ENCODE peak calls at places on chromosome 3, in nine cellular contexts. C, I, B, D, T, L, O, R and P are unnamed samples.

GRCh38 chr3:72347819-72348319 is 500.4 kb downstream of the SHQ1 start:
- DNase-seq in I (peak), R (peak), C (peak), O (peak), D (no peak), B (peak), T (peak), L (no peak), P (no peak)

GRCh38 chr3:48678056-48678455 is 7.7 kb downstream of the NCKIPSD start:
- DNase-seq in I (no peak), C (no peak), R (no peak), T (peak), O (no peak), D (no peak), L (peak), B (no peak), P (no peak)

GRCh38 chr3:43996379-43997301 is 245.0 kb upstream of the TOPAZ1 start:
- DNase-seq in T (peak), D (no peak), C (peak), R (no peak), L (no peak), B (peak), O (no peak), I (no peak), P (no peak)

GRCh38 chr3:61940241-61940640 is 378.9 kb downstream of the PTPRG start:
- DNase-seq in C (no peak), O (no peak), L (no peak), D (no peak), B (no peak), R (no peak), I (no peak), T (no peak), P (no peak)

GRCh38 chr3:149706905-149707304 is 45.4 kb downstream of the COMMD2 start:
- DNase-seq in I (no peak), L (no peak), B (no peak), C (no peak), O (no peak), T (peak), R (no peak), D (no peak), P (peak)

GRCh38 chr3:150069158-150069536 is 98.5 kb upstream of the PFN2 start:
- DNase-seq in D (no peak), T (peak), O (no peak), C (no peak), R (no peak), B (no peak), I (no peak), L (no peak), P (no peak)

GRCh38 chr3:64150527-64151238 is 74.6 kb downstream of the PRICKLE2 start:
- DNase-seq in D (peak), B (peak), C (no peak), O (no peak), R (peak), I (peak), T (peak), L (no peak), P (peak)

GRCh38 chr3:105334138-105334882 is 32.4 kb upstream of the ALCAM start:
- DNase-seq in C (no peak), L (no peak), O (no peak), I (no peak), T (peak), B (no peak), R (no peak), D (no peak), P (no peak)

GRCh38 chr3:78258798-78259197 is 1218.9 kb downstream of the ROBO2 start:
- DNase-seq in B (no peak), T (peak), I (peak), D (peak), O (no peak), R (no peak), C (no peak), L (no peak), P (peak)

GRCh38 chr3:16127257-16127656 is 47.2 kb upstream of the GALNT15 start:
- DNase-seq in D (no peak), L (no peak), O (no peak), C (no peak), T (peak), B (no peak), I (no peak), R (no peak), P (no peak)

GRCh38 chr3:16132190-16132589 is 42.3 kb upstream of the GALNT15 start:
- DNase-seq in L (no peak), D (no peak), I (no peak), T (no peak), R (no peak), C (no peak), B (no peak), O (no peak), P (no peak)

GRCh38 chr3:16132926-16133325 is 41.6 kb upstream of the GALNT15 start:
- DNase-seq in L (no peak), D (no peak), B (no peak), C (no peak), I (no peak), R (no peak), O (no peak), T (peak), P (no peak)

GRCh38 chr3:16126634-16127033 is 47.8 kb upstream of the GALNT15 start:
- DNase-seq in T (no peak), R (no peak), L (no peak), D (no peak), I (no peak), O (no peak), B (no peak), C (no peak), P (no peak)

DNA sequence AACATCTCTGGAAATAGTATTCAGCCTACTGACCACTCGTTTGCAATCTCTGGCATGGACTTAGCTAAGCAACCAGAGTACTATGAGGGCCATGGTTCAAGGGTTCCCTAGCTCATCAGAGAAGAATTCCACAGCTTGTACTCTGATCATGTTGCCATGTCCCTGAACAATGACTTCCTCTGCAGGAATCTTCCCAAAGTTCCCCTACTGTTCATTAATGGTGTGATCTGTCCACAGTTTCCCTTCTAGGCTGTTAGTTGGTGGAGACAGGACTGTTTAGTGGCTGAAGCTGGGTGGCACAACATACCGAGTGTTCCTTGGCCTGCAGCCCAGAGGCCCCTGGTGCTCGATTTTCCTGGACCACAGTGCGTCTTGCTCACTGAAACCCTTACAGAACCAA is 44.4 kb upstream of the GALNT15 start:
- DNase-seq in L (peak), C (no peak), I (peak), T (peak), R (peak), B (no peak), D (peak), O (no peak), P (no peak)
- TF ChIP-seq CTCF in L (no peak), C (no peak), I (no peak), T (peak), R (no peak), B (no peak), D (no peak), O (no peak), P (no peak)

DNA sequence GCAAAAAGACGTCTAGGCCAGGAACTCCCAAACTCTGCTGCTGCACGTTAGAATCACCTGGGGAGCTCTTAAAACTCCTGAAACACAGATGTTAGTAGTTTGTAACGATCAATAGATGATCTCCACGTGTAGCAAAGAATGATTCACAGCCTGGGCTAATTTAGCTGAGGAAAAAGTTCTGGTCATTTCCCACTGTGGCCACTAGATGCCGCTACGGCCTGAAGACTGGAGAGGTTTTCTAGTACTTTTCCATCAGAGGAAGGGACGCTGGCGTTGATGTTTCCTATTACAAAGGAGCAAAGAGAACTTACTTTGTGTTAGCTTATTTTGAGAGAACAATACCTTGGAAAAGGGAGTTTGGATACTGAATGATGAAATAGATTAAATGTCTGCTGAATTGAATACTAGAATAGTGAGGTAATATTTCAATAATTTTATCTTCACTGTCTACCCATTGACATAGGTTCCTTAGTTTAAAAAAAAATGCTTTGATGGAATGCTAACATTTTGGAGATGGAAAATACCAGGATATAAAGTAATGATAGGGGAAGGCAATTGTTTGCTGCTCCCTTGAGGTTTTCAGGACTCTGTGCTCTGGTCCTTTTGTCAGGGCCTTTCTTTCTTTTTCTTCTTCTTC is 159.1 kb downstream of the P3H2 start:
- DNase-seq in D (no peak), C (peak), T (peak), O (peak), I (peak), R (peak), L (no peak), B (peak), P (peak)
- H3K4me3 ChIP-seq in D (no peak), C (no peak), T (no peak), O (no peak), I (no peak), R (no peak), L (no peak), B (no peak), P (no peak)

GRCh38 chr3:143648708-143649107 is 199.6 kb downstream of the SLC9A9 start:
- DNase-seq in B (no peak), I (no peak), D (no peak), T (no peak), O (no peak), C (no peak), R (no peak), L (no peak), P (no peak)
- TF ChIP-seq CTCF in B (no peak), I (peak), D (no peak), T (peak), O (no peak), C (no peak), R (no peak), L (peak), P (peak)

GRCh38 chr3:122629763-122630162 is 50.9 kb upstream of the PARP14 start:
- DNase-seq in I (no peak), O (no peak), C (no peak), L (no peak), D (no peak), R (no peak), T (no peak), B (no peak), P (no peak)

GRCh38 chr3:122628567-122628966 is 51.1 kb downstream of the PARP15 start:
- DNase-seq in D (no peak), O (no peak), T (no peak), I (no peak), B (no peak), L (no peak), R (no peak), C (no peak), P (no peak)

GRCh38 chr3:122627301-122627700 is 49.9 kb downstream of the PARP15 start:
- DNase-seq in I (no peak), O (no peak), L (no peak), D (no peak), T (no peak), R (no peak), B (no peak), C (no peak), P (no peak)

GRCh38 chr3:122623430-122623829 is 46.0 kb downstream of the PARP15 start:
- DNase-seq in T (no peak), O (no peak), C (no peak), B (no peak), L (no peak), R (no peak), D (no peak), I (no peak), P (no peak)

GRCh38 chr3:122626515-122627180 is 49.2 kb downstream of the PARP15 start:
- DNase-seq in D (no peak), I (no peak), R (no peak), L (no peak), C (no peak), O (no peak), T (no peak), B (no peak), P (no peak)
- H3K4me3 ChIP-seq in D (no peak), I (no peak), R (no peak), L (no peak), C (no peak), O (no peak), T (no peak), B (no peak), P (no peak)

GRCh38 chr3:142218703-142219102 is 6.7 kb downstream of the GK5 start:
- DNase-seq in T (peak), O (no peak), R (no peak), D (no peak), B (no peak), C (no peak), L (no peak), I (no peak), P (no peak)
- TF ChIP-seq CTCF in T (no peak), O (no peak), R (no peak), D (no peak), B (no peak), C (no peak), L (no peak), I (no peak), P (no peak)

GRCh38 chr3:125356140-125357026 is 18.7 kb downstream of the ZNF148 start:
- DNase-seq in B (no peak), R (no peak), T (no peak), I (no peak), C (no peak), O (no peak), D (no peak), L (no peak), P (no peak)

GRCh38 chr3:125357837-125358236 is 17.3 kb downstream of the ZNF148 start:
- DNase-seq in B (no peak), R (no peak), L (no peak), I (no peak), D (no peak), C (no peak), O (no peak), T (no peak), P (no peak)

GRCh38 chr3:125358923-125359322 is 16.2 kb downstream of the ZNF148 start:
- DNase-seq in I (no peak), B (no peak), D (no peak), T (no peak), C (no peak), L (no peak), R (no peak), O (no peak), P (no peak)

GRCh38 chr3:125359700-125360099 is 15.4 kb downstream of the ZNF148 start:
- DNase-seq in D (no peak), L (no peak), O (no peak), T (no peak), C (no peak), I (no peak), B (no peak), R (no peak), P (no peak)

GRCh38 chr3:125357032-125357658 is 18.0 kb downstream of the ZNF148 start:
- DNase-seq in O (peak), T (peak), I (no peak), R (peak), B (no peak), L (no peak), C (peak), D (no peak), P (no peak)
- H3K4me3 ChIP-seq in O (peak), T (peak), I (peak), R (peak), B (peak), L (peak), C (peak), D (peak), P (peak)

GRCh38 chr3:96209703-96210102 is 604.7 kb upstream of the EPHA6 start:
- DNase-seq in D (no peak), C (no peak), L (no peak), R (no peak), I (no peak), O (no peak), B (no peak), T (no peak), P (no peak)

GRCh38 chr3:96214941-96215340 is 599.5 kb upstream of the EPHA6 start:
- DNase-seq in C (no peak), B (no peak), I (no peak), D (no peak), O (no peak), L (no peak), T (no peak), R (no peak), P (no peak)

DNA sequence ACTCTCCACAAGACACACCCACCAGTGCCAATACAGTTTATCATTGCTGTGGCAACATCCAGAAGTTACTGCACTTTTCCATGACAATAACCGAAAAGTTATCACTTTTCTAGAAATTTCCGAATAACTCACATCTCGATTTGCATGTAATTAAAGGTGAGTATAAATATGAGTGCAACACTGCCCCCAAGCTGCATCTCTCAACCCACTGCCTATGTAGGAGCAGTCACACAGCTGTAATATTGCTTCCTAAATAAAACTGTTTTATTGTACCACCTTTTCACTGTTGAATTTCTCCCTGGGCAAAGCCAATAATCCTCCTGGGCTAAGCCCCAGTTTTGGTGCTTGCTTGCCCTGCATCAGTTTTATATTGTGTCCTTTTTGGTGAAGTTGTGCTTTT is 601.0 kb upstream of the EPHA6 start:
- DNase-seq in B (no peak), C (no peak), L (no peak), T (no peak), R (no peak), D (no peak), O (no peak), I (no peak), P (no peak)
- TF ChIP-seq CTCF in B (no peak), C (no peak), L (no peak), T (no peak), R (no peak), D (no peak), O (no peak), I (no peak), P (no peak)

DNA sequence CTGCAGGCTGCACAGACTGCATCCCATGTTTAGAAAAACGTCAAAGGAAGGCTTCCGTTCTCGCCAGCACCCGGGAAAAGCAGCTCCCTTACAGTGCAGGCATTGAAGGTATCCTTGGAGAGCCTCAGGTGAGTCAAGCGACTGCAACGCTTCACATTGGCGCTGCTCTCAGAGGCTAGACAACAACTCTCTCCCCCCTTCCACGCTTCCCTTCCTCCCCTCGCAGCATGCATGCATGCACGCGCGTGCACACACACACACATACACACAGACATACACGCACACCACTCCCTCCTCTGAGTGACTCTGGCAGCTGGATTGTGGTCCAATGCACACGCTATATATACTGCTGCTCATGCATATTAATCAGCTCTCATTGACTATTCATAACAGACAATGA is 191.1 kb downstream of the PDZRN3 start:
- DNase-seq in I (no peak), B (no peak), C (no peak), T (no peak), D (no peak), L (no peak), O (no peak), R (no peak), P (no peak)
- H3K4me3 ChIP-seq in I (no peak), B (no peak), C (no peak), T (no peak), D (no peak), L (no peak), O (peak), R (no peak), P (no peak)

GRCh38 chr3:122058294-122058693 is 3.1 kb downstream of the CD86 start:
- DNase-seq in O (no peak), T (no peak), C (no peak), B (no peak), D (no peak), R (no peak), I (no peak), L (no peak), P (no peak)
- TF ChIP-seq CTCF in O (no peak), T (no peak), C (no peak), B (no peak), D (no peak), R (no peak), I (no peak), L (no peak), P (no peak)